ENCODE peak calls at places on chromosomes 7 and 10, in six cellular contexts. One of them, this sample, is unnamed.

GRCh38 chr10:48332871-48333216 is 26.4 kb downstream of the MAPK8 start:
- DNase-seq in GM23248: no peak
- DNase-seq in T-helper 9 cell: no peak
- DNase-seq in effector CD4-positive, alpha-beta T cell: no peak
- DNase-seq in NCI-H2029 treated with DMSO at 0.1 percent for 48 hours: no peak
- DNase-seq in heart left ventricle: no peak
- DNase-seq in this sample: no peak

GRCh38 chr7:101160917-101161316 is 4.5 kb downstream of the VGF start:
- DNase-seq in GM23248: no peak
- DNase-seq in T-helper 9 cell: no peak
- DNase-seq in effector CD4-positive, alpha-beta T cell: no peak
- DNase-seq in NCI-H2029 treated with DMSO at 0.1 percent for 48 hours: no peak
- DNase-seq in heart left ventricle: no peak
- DNase-seq in this sample: no peak

GRCh38 chr10:119080521-119081259 is at the start of gene EIF3A:
- DNase-seq in GM23248: peak
- DNase-seq in T-helper 9 cell: peak
- DNase-seq in effector CD4-positive, alpha-beta T cell: peak
- DNase-seq in NCI-H2029 treated with DMSO at 0.1 percent for 48 hours: no peak
- DNase-seq in heart left ventricle: peak
- DNase-seq in this sample: peak

GRCh38 chr10:103876155-103876554 is 20.8 kb upstream of the SH3PXD2A start:
- DNase-seq in GM23248: no peak
- DNase-seq in T-helper 9 cell: no peak
- DNase-seq in effector CD4-positive, alpha-beta T cell: no peak
- DNase-seq in NCI-H2029 treated with DMSO at 0.1 percent for 48 hours: no peak
- DNase-seq in heart left ventricle: no peak
- DNase-seq in this sample: no peak

GRCh38 chr10:87618470-87619423 is 40.9 kb upstream of the PAPSS2 start:
- DNase-seq in GM23248: no peak
- DNase-seq in T-helper 9 cell: no peak
- DNase-seq in effector CD4-positive, alpha-beta T cell: no peak
- DNase-seq in NCI-H2029 treated with DMSO at 0.1 percent for 48 hours: no peak
- DNase-seq in heart left ventricle: no peak
- DNase-seq in this sample: no peak

GRCh38 chr10:49111320-49111698 is 4.0 kb downstream of the VSTM4 start:
- DNase-seq in GM23248: no peak
- DNase-seq in T-helper 9 cell: no peak
- DNase-seq in effector CD4-positive, alpha-beta T cell: no peak
- DNase-seq in NCI-H2029 treated with DMSO at 0.1 percent for 48 hours: no peak
- DNase-seq in heart left ventricle: no peak
- DNase-seq in this sample: no peak

GRCh38 chr7:157494506-157495176 is 157.8 kb downstream of the DNAJB6 start:
- DNase-seq in GM23248: no peak
- DNase-seq in T-helper 9 cell: no peak
- DNase-seq in effector CD4-positive, alpha-beta T cell: no peak
- DNase-seq in NCI-H2029 treated with DMSO at 0.1 percent for 48 hours: no peak
- DNase-seq in heart left ventricle: no peak
- DNase-seq in this sample: no peak

GRCh38 chr10:27240212-27240890 is at the start of gene ACBD5:
- DNase-seq in GM23248: peak
- DNase-seq in T-helper 9 cell: peak
- DNase-seq in effector CD4-positive, alpha-beta T cell: peak
- DNase-seq in NCI-H2029 treated with DMSO at 0.1 percent for 48 hours: peak
- DNase-seq in heart left ventricle: peak
- DNase-seq in this sample: peak

GRCh38 chr10:14534152-14534551 is 203.4 kb upstream of the FRMD4A start:
- DNase-seq in GM23248: no peak
- DNase-seq in T-helper 9 cell: no peak
- DNase-seq in effector CD4-positive, alpha-beta T cell: no peak
- DNase-seq in NCI-H2029 treated with DMSO at 0.1 percent for 48 hours: no peak
- DNase-seq in heart left ventricle: no peak
- DNase-seq in this sample: no peak

GRCh38 chr7:2530076-2530967 is 10.7 kb downstream of the LFNG start:
- DNase-seq in GM23248: peak
- DNase-seq in T-helper 9 cell: peak
- DNase-seq in effector CD4-positive, alpha-beta T cell: peak
- DNase-seq in NCI-H2029 treated with DMSO at 0.1 percent for 48 hours: no peak
- DNase-seq in heart left ventricle: peak
- DNase-seq in this sample: peak

GRCh38 chr10:68871105-68871711 is 29.9 kb upstream of the DDX50 start:
- DNase-seq in GM23248: peak
- DNase-seq in T-helper 9 cell: no peak
- DNase-seq in effector CD4-positive, alpha-beta T cell: no peak
- DNase-seq in NCI-H2029 treated with DMSO at 0.1 percent for 48 hours: no peak
- DNase-seq in heart left ventricle: no peak
- DNase-seq in this sample: peak

GRCh38 chr7:100167912-100168323 is 499 bp downstream of the GAL3ST4 start:
- DNase-seq in GM23248: peak
- DNase-seq in T-helper 9 cell: no peak
- DNase-seq in effector CD4-positive, alpha-beta T cell: no peak
- DNase-seq in NCI-H2029 treated with DMSO at 0.1 percent for 48 hours: no peak
- DNase-seq in heart left ventricle: no peak
- DNase-seq in this sample: peak

GRCh38 chr7:74023786-74024185 is 4.2 kb upstream of the ELN start:
- DNase-seq in GM23248: no peak
- DNase-seq in T-helper 9 cell: no peak
- DNase-seq in effector CD4-positive, alpha-beta T cell: no peak
- DNase-seq in NCI-H2029 treated with DMSO at 0.1 percent for 48 hours: no peak
- DNase-seq in heart left ventricle: no peak
- DNase-seq in this sample: no peak